ENCODE peak calls at places on chromosomes 12 and 14, in nine cellular contexts. E is GM12892, N is sigmoid colon, U is GM12878, S is suprapubic skin, J is stomach, C is HepG2, Q is K562, D is spleen. G is an unnamed sample.

GRCh38 chr12:32697445-32697844 is 18.3 kb downstream of the DNM1L start:
- DNase-seq in E (no peak), J (no peak), C (no peak), Q (no peak), D (no peak), U (no peak), N (no peak), S (no peak), G (no peak)

GRCh38 chr12:67327466-67327865 is 58.3 kb downstream of the CAND1 start:
- DNase-seq in S (no peak), N (no peak), E (no peak), U (no peak), Q (no peak), D (no peak), J (no peak), C (no peak), G (no peak)

GRCh38 chr14:20836668-20837338 is 34.2 kb upstream of the RNASE1 start:
- DNase-seq in D (no peak), Q (no peak), U (no peak), S (no peak), N (no peak), C (peak; percentile 63), E (no peak), J (peak; percentile 58), G (no peak)

GRCh38 chr12:132899033-132899432 is 11.6 kb upstream of the CHFR start:
- DNase-seq in J (no peak), Q (no peak), C (no peak), U (no peak), S (no peak), D (no peak), E (no peak), N (no peak), G (no peak)

GRCh38 chr12:60197589-60197988 is 601.8 kb downstream of the SLC16A7 start:
- DNase-seq in D (no peak), C (no peak), U (no peak), E (no peak), Q (no peak), N (no peak), J (no peak), S (no peak), G (no peak)

GRCh38 chr12:113071427-113072112 is 15.0 kb downstream of the DTX1 start:
- DNase-seq in E (no peak), D (no peak), Q (no peak), S (no peak), C (peak; percentile 24), N (no peak), U (no peak), J (no peak), G (no peak)

GRCh38 chr12:41096797-41097196 is 91.3 kb upstream of the PDZRN4 start:
- DNase-seq in C (no peak), N (no peak), Q (no peak), U (no peak), E (no peak), S (no peak), J (no peak), D (no peak), G (no peak)

GRCh38 chr12:6961695-6962284 is 8.7 kb downstream of the PHB2 start:
- DNase-seq in E (no peak), C (peak; percentile 81), N (peak; percentile 89), J (peak; percentile 75), U (no peak), Q (peak; percentile 78), S (no peak), D (peak; percentile 91), G (no peak)

GRCh38 chr14:44170099-44170498 is 337.0 kb downstream of the FSCB start:
- DNase-seq in C (no peak), D (no peak), U (no peak), J (no peak), N (no peak), S (no peak), Q (no peak), E (no peak), G (no peak)

GRCh38 chr12:46389130-46389616 is 16.6 kb upstream of the SLC38A2 start:
- DNase-seq in E (no peak), Q (no peak), C (no peak), S (no peak), U (no peak), D (no peak), J (no peak), N (no peak), G (no peak)

GRCh38 chr12:89524201-89525001 is at the start of gene GALNT4:
- DNase-seq in N (peak; percentile 93), D (peak; percentile 95), E (peak; percentile 82), C (peak; percentile 81), S (peak; percentile 95), Q (peak; percentile 82), U (peak; percentile 42), J (peak; percentile 90), G (peak; percentile 77)

GRCh38 chr14:44352212-44352611 is 154.9 kb downstream of the FSCB start:
- DNase-seq in U (no peak), N (no peak), D (no peak), J (no peak), E (no peak), C (no peak), Q (no peak), S (no peak), G (no peak)

GRCh38 chr14:95774265-95775160 is 60.6 kb upstream of the TCL1A start:
- DNase-seq in N (no peak), D (no peak), C (peak; percentile 41), E (peak; percentile 36), Q (peak; percentile 63), J (peak; percentile 53), U (peak; percentile 16), S (no peak), G (peak; percentile 54)

GRCh38 chr12:127052491-127053232 is 1214.3 kb upstream of the TMEM132C start:
- DNase-seq in N (no peak), E (no peak), C (no peak), S (no peak), U (no peak), D (no peak), J (no peak), Q (no peak), G (no peak)

GRCh38 chr14:95044463-95045254 is 112.7 kb downstream of the DICER1 start:
- DNase-seq in J (peak; percentile 24), C (no peak), U (no peak), E (no peak), D (peak; percentile 56), Q (peak; percentile 18), N (peak; percentile 58), S (peak; percentile 67), G (no peak)

GRCh38 chr14:22545842-22546721 is 42.9 kb downstream of the DAD1 start:
- DNase-seq in J (no peak), C (no peak), E (no peak), D (no peak), Q (no peak), S (no peak), N (no peak), U (no peak), G (no peak)

GRCh38 chr14:31992051-31992450 is 85.1 kb upstream of the ARHGAP5 start:
- DNase-seq in E (no peak), S (no peak), U (no peak), C (no peak), D (no peak), N (no peak), J (no peak), Q (no peak), G (no peak)

GRCh38 chr12:69553626-69554248 is 31.5 kb upstream of the CCT2 start:
- DNase-seq in C (peak; percentile 11), U (no peak), S (no peak), J (no peak), N (no peak), D (no peak), E (no peak), Q (peak; percentile 21), G (no peak)

GRCh38 chr14:92203116-92203515 is 81.3 kb downstream of the CPSF2 start:
- DNase-seq in U (no peak), C (no peak), D (no peak), J (no peak), N (no peak), E (no peak), S (peak; percentile 66), Q (no peak), G (no peak)
- TF ChIP-seq POLR2AphosphoS5 in U (no peak), C (no peak), D (no peak), J (no peak), N (no peak), E (no peak), S (no peak), Q (no peak), G (no peak)

GRCh38 chr12:122560138-122560537 is 33.1 kb downstream of the KNTC1 start:
- DNase-seq in C (no peak), Q (no peak), D (no peak), N (no peak), S (no peak), J (no peak), U (no peak), E (no peak), G (no peak)
- TF ChIP-seq POLR2A in C (no peak), Q (no peak), D (no peak), N (no peak), S (no peak), J (no peak), U (no peak), E (no peak), G (no peak)

DNA sequence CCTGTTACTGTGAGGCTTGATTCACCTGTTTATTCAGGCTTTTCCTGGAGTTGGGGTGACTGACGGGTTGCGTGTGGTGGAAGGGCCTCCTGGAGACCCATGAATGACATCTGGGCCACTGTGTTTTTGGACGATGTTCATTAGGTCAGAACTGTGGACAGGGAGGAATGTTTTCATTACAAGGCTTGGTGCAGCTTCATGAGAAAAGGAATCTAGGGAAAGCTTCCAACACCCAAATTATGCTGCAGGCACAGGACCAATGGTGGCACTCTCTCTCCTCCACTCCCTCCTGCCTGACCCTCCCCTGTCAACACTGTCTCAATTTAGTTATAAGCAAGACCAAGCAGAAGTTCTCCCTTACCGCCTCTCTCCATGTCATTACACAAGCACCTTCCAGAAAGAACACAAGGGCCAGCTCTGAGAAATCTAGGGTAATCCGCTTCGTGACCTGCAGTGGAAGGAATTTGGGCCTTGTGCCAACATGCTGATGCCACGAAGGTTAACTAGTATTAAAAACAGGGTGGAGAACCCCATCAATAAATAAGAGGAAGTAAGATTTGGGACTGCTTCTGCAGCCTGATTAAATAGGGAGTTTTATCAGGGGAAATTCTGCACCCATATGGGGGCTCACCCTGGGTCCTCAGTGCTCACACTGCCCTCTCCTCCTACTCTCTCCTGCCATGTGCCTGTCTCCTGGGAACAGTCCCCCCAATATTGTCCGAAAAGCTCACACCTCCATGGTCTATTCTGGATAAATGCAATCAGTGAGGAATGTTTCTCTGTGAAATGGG is 200.3 kb downstream of the KTN1 start:
- DNase-seq in C (no peak), S (no peak), E (no peak), D (no peak), J (peak; percentile 78), N (no peak), U (no peak), Q (no peak), G (no peak)
- TF ChIP-seq POLR2AphosphoS5 in C (no peak), S (no peak), E (no peak), D (no peak), J (peak; percentile 54), N (no peak), U (no peak), Q (no peak), G (no peak)

DNA sequence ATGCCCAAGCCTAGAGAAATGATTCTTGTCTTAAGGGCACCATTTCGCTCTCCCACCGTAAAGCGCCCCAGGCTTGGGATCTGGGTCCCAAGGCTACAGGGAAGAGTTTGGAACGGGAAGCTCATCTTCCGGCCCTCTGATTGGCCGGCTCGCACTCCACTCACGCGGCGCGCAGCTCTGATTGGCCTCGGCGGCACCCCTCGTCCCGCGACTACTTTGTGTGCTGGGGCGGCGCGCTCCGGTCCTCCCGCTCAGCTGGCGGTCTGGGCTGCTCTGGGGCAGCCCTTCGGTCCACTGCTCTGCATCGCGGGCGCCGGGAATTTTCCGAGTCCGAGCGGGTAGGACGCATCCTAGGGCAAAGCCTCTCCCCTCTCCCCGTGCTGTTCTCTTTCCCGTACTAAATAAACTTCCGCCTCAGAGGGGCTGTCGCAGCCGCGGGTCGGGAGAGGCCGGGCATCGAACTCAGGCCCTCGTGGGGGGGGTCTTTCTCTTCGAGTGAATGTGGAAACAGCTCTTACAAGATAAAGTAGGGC is 808 bp upstream of the FUT8 start:
- DNase-seq in E (peak; percentile 50), N (peak; percentile 96), D (peak; percentile 96), C (peak; percentile 86), S (peak; percentile 96), J (peak; percentile 94), U (no peak), Q (peak; percentile 79), G (peak; percentile 57)
- TF ChIP-seq POLR2A in E (peak; percentile 19), N (peak; percentile 60), D (no peak), C (peak; percentile 19), S (peak; percentile 35), J (no peak), U (peak; percentile 75), Q (no peak), G (peak; percentile 58)